ENCODE peak calls at places on chromosomes 12 and 14, in four cellular contexts. O, N, F and T are unnamed samples. For H3K4me1, the result is how much of the 10 kb centered on the place peaks cover.

GRCh38 chr14:96253140-96253539 is 2.9 kb upstream of the BDKRB1 start:
- DNase-seq in F (no peak), N (peak), O (peak), T (no peak)

GRCh38 chr12:101745481-101745880 is 6.2 kb upstream of the SYCP3 start:
- DNase-seq in N (no peak), O (no peak), F (no peak), T (no peak)

GRCh38 chr12:34033628-34034296 is 11.5 kb downstream of the ALG10 start:
- DNase-seq in F (no peak), N (peak), O (no peak), T (no peak)

GRCh38 chr14:66496188-66496807 is 10.1 kb downstream of the CCDC196 start:
- DNase-seq in O (no peak), N (no peak), F (no peak), T (no peak)

GRCh38 chr14:58633831-58634230 is 3.9 kb upstream of the DACT1 start:
- DNase-seq in F (no peak), O (no peak), N (no peak), T (no peak)

GRCh38 chr12:89348894-89349669 is 3.2 kb downstream of the DUSP6 start:
- DNase-seq in O (no peak), N (peak), F (no peak), T (no peak)

GRCh38 chr14:72549026-72549425 is 344.9 kb downstream of the DPF3 start:
- DNase-seq in O (no peak), F (no peak), N (no peak), T (no peak)

GRCh38 chr12:1949771-1950470 is 31.5 kb upstream of the CACNA2D4 start:
- DNase-seq in N (peak), F (no peak), O (peak), T (no peak)

GRCh38 chr12:79381246-79382208 is 309.2 kb downstream of the PAWR start:
- DNase-seq in F (no peak), N (no peak), O (peak), T (no peak)

GRCh38 chr12:88036368-88036965 is 7.3 kb upstream of the C12orf50 start:
- DNase-seq in F (no peak), O (no peak), N (peak), T (no peak)

GRCh38 chr14:105862581-105863239 is 336.3 kb downstream of the TMEM121 start:
- DNase-seq in O (peak), N (no peak), F (no peak), T (no peak)

GRCh38 chr12:76764856-76765255 is 941 bp downstream of the ZDHHC17 start:
- DNase-seq in F (no peak), O (no peak), N (peak), T (no peak)

GRCh38 chr14:44404021-44404420 is 103.1 kb downstream of the FSCB start:
- DNase-seq in F (no peak), N (peak), O (no peak), T (no peak)

GRCh38 chr14:106875503-106875902 is 1349.1 kb downstream of the TMEM121 start:
- DNase-seq in N (no peak), F (no peak), O (no peak), T (no peak)
- H3K27ac ChIP-seq in N (no peak), F (no peak), O (no peak), T (no peak)

GRCh38 chr12:48822139-48822538 is 3.8 kb downstream of the CACNB3 start:
- DNase-seq in O (no peak), N (no peak), F (no peak), T (no peak)
- H3K4me1 ChIP-seq in O (under half), N (under half), F (under half), T (under half)

DNA sequence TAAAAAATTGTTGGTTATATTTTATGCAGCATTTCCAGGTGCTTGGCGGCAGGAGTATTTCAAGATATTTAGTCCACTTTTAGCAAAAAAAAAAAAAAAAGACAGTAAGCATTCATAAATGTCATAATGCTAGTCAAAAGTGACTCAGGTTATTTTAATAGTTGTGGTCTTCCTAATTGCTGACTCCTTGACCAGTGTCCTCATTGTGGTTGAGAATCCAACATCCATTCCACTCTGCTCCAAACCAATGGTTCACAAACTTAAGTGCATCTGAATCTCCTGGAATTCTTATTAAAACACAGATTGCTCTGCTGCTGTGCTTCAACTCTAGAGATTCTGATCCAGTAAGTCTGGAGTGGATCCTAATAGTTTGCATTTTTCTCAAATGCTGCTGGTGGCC is 71.4 kb downstream of the AKAP6 start:
- DNase-seq in N (no peak), F (no peak), O (no peak), T (no peak)
- H3K27ac ChIP-seq in N (no peak), F (no peak), O (no peak), T (no peak)

GRCh38 chr14:76153919-76154318 is 2.2 kb downstream of the GPATCH2L start:
- DNase-seq in N (no peak), F (no peak), O (no peak), T (no peak)

GRCh38 chr14:76152333-76152681 is 585 bp downstream of the GPATCH2L start:
- DNase-seq in N (peak), F (peak), O (peak), T (no peak)

GRCh38 chr14:76151398-76152332 is at the start of gene GPATCH2L:
- DNase-seq in N (peak), O (peak), F (peak), T (peak)

GRCh38 chr14:76149196-76149595 is 2.5 kb upstream of the GPATCH2L start:
- DNase-seq in F (no peak), O (no peak), N (no peak), T (no peak)

GRCh38 chr14:76154539-76155126 is 2.9 kb downstream of the GPATCH2L start:
- DNase-seq in F (no peak), O (peak), N (no peak), T (no peak)
- H3K4me1 ChIP-seq in F (half or more), O (under half), N (under half), T (under half)

GRCh38 chr14:68282479-68283377 is 463.1 kb downstream of the RAD51B start:
- DNase-seq in O (no peak), F (no peak), N (no peak), T (no peak)

GRCh38 chr14:68279437-68279720 is 459.8 kb downstream of the RAD51B start:
- DNase-seq in N (no peak), O (no peak), F (no peak), T (no peak)

GRCh38 chr14:68281497-68281896 is 461.9 kb downstream of the RAD51B start:
- DNase-seq in N (no peak), O (no peak), F (no peak), T (no peak)

GRCh38 chr14:68279777-68280233 is 460.2 kb downstream of the RAD51B start:
- DNase-seq in N (no peak), O (no peak), F (no peak), T (no peak)

GRCh38 chr14:68278568-68279436 is 459.2 kb downstream of the RAD51B start:
- DNase-seq in O (no peak), F (no peak), N (peak), T (no peak)
- H3K27ac ChIP-seq in O (no peak), F (no peak), N (peak), T (no peak)

DNA sequence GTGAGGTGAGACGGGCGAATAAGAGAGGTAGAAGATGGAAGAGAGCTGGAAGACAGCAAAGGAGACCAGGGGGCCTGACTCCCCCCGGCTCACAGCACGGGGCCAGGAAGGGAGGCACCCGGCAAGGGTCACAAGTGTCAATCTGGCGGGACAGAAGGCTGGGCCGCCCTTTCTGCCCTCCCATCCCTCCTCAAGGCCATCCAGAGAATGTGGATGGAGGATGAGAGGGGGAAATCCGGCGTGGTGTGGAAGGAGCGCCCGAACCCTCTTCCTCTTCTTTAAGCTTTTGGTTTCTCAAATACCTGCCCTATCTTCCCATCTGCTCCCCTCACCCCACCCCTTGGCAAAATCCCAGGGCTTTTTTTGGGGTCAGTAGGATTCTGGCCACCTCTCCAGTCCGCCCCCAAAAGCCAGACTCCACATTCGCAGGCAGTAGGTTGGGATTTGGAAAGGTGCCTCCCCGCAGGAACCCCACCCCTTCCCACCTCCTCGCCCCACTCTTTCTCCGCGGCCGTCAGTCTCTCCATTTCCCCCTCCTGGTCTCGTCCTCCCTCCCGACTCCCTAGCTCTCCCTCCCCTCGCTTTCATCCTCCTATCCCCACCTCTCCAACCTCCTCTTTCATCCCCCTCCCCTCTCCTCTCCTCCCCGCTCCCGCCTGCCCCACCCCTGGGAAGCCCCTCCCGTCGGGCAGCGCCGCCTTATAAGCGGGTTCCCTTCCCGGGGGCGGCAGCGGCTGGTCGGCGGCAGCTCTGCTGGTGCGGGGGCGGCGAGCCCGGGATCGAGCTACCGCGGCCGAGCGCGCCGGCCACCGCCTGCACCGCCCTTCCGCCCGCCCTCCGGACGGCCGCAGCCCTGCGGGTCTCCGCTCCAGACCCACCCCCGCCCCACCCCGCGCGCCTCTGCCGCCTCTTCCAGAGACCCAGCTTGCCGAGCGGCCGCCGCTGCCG is at the start of gene PTMS:
- DNase-seq in O (peak), N (peak), F (no peak), T (no peak)
- H3K4me1 ChIP-seq in O (under half), N (under half), F (half or more), T (under half)

GRCh38 chr14:100058777-100059432 is 6.3 kb upstream of the EVL start:
- DNase-seq in N (no peak), O (no peak), F (no peak), T (no peak)
- H3K27ac ChIP-seq in N (no peak), O (no peak), F (peak), T (no peak)

GRCh38 chr12:12613334-12613733 is 1.7 kb downstream of the CREBL2 start:
- DNase-seq in F (no peak), N (no peak), O (no peak), T (no peak)

GRCh38 chr12:12611512-12612306 is at the start of gene CREBL2:
- DNase-seq in O (peak), N (peak), F (peak), T (peak)

GRCh38 chr12:12612403-12612802 is 727 bp downstream of the CREBL2 start:
- DNase-seq in O (no peak), F (no peak), N (peak), T (no peak)

GRCh38 chr12:12616512-12617275 is 5.0 kb downstream of the CREBL2 start:
- DNase-seq in F (no peak), N (no peak), O (no peak), T (no peak)

DNA sequence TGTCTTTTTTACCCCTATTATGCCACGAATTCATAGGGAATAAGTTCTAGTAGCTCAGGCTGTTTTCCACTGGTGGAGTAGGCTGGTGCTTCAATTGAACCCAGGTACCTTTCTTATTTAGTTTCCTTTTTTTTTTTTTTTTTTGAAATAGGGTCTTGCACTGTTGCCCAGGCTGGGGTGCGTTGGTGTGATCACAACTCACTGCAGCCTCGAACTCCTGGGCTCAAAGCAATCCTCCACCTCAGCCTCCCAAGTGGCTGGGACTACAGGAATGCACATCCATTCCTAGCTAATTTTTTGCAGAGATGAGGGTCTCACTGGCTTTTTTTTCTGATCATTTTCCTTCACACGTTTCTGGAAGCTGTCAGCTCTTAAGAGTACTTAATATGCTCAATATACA is 2.7 kb downstream of the CREBL2 start:
- DNase-seq in N (no peak), F (no peak), O (no peak), T (no peak)
- H3K4me1 ChIP-seq in N (under half), F (half or more), O (under half), T (under half)

GRCh38 chr14:67973415-67973814 is 153.8 kb downstream of the RAD51B start:
- DNase-seq in O (no peak), N (no peak), F (no peak), T (no peak)

GRCh38 chr14:67975429-67975828 is 155.8 kb downstream of the RAD51B start:
- DNase-seq in F (no peak), O (no peak), N (no peak), T (no peak)

GRCh38 chr14:67977468-67978034 is 158.0 kb downstream of the RAD51B start:
- DNase-seq in F (no peak), O (no peak), N (no peak), T (no peak)

GRCh38 chr14:67970923-67971322 is 151.3 kb downstream of the RAD51B start:
- DNase-seq in N (no peak), O (no peak), F (no peak), T (no peak)

GRCh38 chr14:67971627-67972625 is 152.3 kb downstream of the RAD51B start:
- DNase-seq in F (no peak), N (no peak), O (no peak), T (no peak)
- H3K27ac ChIP-seq in F (no peak), N (no peak), O (no peak), T (no peak)